ENCODE peak calls at places on chromosomes 16 and 17, in four cellular contexts. J, X, M and S are unnamed samples.
A peak's percentile ranks its signal among the peaks of the same experiment; 100 is the strongest.

GRCh38 chr17:30086896-30087295 is 29.7 kb upstream of the NSRP1 start:
- DNase-seq in J (no peak), X (no peak), M (no peak), S (no peak)

GRCh38 chr16:63614421-63614820 is 1507.4 kb downstream of the CDH11 start:
- DNase-seq in J (no peak), X (no peak), M (no peak), S (no peak)

GRCh38 chr16:1884155-1884760 is 12.3 kb upstream of the MEIOB start:
- DNase-seq in J (no peak), X (no peak), M (no peak), S (no peak)

GRCh38 chr16:14291941-14292825 is 221.1 kb downstream of the MRTFB start:
- DNase-seq in J (no peak), X (no peak), M (no peak), S (no peak)

GRCh38 chr16:49352923-49353322 is 20.7 kb upstream of the C16orf78 start:
- DNase-seq in J (no peak), X (peak; percentile 57), M (no peak), S (no peak)

GRCh38 chr17:47739150-47739549 is 6.1 kb downstream of the TBX21 start:
- DNase-seq in J (no peak), X (no peak), M (no peak), S (peak; percentile 14)

GRCh38 chr17:75843577-75844529 is at the start of gene UNC13D:
- DNase-seq in J (peak; percentile 61), X (no peak), M (no peak), S (no peak)

GRCh38 chr17:18974407-18975149 is 22.6 kb downstream of the SLC5A10 start:
- DNase-seq in J (no peak), X (no peak), M (no peak), S (no peak)

GRCh38 chr17:1861391-1862010 is 31.7 kb downstream of the RPA1 start:
- DNase-seq in J (peak; percentile 50), X (no peak), M (no peak), S (no peak)

GRCh38 chr17:63688396-63689020 is 11.4 kb downstream of the LIMD2 start:
- DNase-seq in J (no peak), X (no peak), M (no peak), S (no peak)

GRCh38 chr16:24539850-24540484 is 601 bp downstream of the RBBP6 start:
- DNase-seq in J (peak; percentile 48), X (peak; percentile 55), M (no peak), S (peak; percentile 35)

GRCh38 chr17:32345953-32346600 is 3.9 kb upstream of the ZNF207 start:
- DNase-seq in J (no peak), X (no peak), M (no peak), S (no peak)

GRCh38 chr16:61195006-61195405 is 841.2 kb downstream of the CDH8 start:
- DNase-seq in J (no peak), X (no peak), M (no peak), S (no peak)

GRCh38 chr17:3845361-3845753 is 689 bp downstream of the NCBP3 start:
- DNase-seq in J (no peak), X (no peak), M (no peak), S (no peak)

GRCh38 chr16:4837733-4838501 is 9.2 kb downstream of the GLYR1 start:
- DNase-seq in J (no peak), X (no peak), M (no peak), S (no peak)

GRCh38 chr16:17527538-17527937 is 56.8 kb upstream of the XYLT1 start:
- DNase-seq in J (no peak), X (no peak), M (no peak), S (no peak)

GRCh38 chr17:38550661-38551060 is 55.1 kb downstream of the SRCIN1 start:
- DNase-seq in J (no peak), X (no peak), M (peak; percentile 35), S (no peak)

GRCh38 chr16:22098538-22099255 is 6.4 kb downstream of the VWA3A start:
- DNase-seq in J (no peak), X (peak; percentile 49), M (no peak), S (no peak)

GRCh38 chr17:671076-671762 is 43.4 kb downstream of the VPS53 start:
- DNase-seq in J (no peak), X (no peak), M (no peak), S (no peak)

GRCh38 chr16:50296807-50297206 is 30.5 kb downstream of the ADCY7 start:
- DNase-seq in J (no peak), X (no peak), M (no peak), S (no peak)

GRCh38 chr17:47895856-47896671 is at the start of gene SP2:
- DNase-seq in J (peak; percentile 100), X (peak; percentile 99), M (peak; percentile 100), S (peak; percentile 95)

GRCh38 chr16:26111900-26112299 is 420.1 kb downstream of the HS3ST4 start:
- DNase-seq in J (no peak), X (peak; percentile 35), M (no peak), S (no peak)

GRCh38 chr17:59763861-59764260 is 56.4 kb downstream of the VMP1 start:
- DNase-seq in J (no peak), X (no peak), M (no peak), S (no peak)

GRCh38 chr16:49556252-49557069 is 182.9 kb downstream of the C16orf78 start:
- DNase-seq in J (no peak), X (peak; percentile 76), M (no peak), S (no peak)

GRCh38 chr16:3059723-3060242 is 5.7 kb upstream of the IL32 start:
- DNase-seq in J (no peak), X (no peak), M (no peak), S (no peak)

GRCh38 chr16:3059041-3059722 is 6.3 kb upstream of the IL32 start:
- DNase-seq in J (peak; percentile 82), X (peak; percentile 93), M (peak; percentile 67), S (peak; percentile 94)

GRCh38 chr16:3056336-3057180 is 8.9 kb upstream of the IL32 start:
- DNase-seq in J (no peak), X (no peak), M (no peak), S (no peak)

GRCh38 chr16:3057181-3058166 is 8.0 kb upstream of the IL32 start:
- DNase-seq in J (no peak), X (no peak), M (no peak), S (no peak)

DNA sequence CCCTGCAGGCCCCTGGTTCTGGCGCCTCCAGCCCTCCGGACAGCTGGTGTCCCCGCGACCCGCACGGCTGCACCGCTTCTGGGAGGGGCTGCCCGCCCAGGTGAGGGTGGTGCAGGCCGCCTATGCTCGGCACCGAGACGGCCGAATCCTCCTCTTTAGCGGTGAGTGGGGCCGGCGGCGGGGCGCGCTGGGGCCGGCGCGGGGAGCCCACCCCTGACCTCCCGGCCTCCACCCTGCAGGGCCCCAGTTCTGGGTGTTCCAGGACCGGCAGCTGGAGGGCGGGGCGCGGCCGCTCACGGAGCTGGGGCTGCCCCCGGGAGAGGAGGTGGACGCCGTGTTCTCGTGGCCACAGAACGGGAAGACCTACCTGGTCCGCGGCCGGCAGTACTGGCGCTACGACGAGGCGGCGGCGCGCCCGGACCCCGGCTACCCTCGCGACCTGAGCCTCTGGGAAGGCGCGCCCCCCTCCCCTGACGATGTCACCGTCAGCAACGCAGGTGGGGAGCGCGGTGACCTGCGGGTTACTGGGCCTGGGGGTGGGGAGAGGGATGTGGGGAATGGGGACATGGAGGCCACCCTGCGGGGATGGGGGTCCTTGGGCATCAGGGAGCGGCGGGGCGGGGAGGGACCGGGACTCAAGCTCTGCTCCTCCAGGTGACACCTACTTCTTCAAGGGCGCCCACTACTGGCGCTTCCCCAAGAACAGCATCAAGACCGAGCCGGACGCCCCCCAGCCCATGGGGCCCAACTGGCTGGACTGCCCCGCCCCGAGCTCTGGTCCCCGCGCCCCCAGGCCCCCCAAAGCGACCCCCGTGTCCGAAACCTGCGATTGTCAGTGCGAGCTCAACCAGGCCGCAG is 7.0 kb upstream of the IL32 start:
- DNase-seq in J (no peak), X (peak; percentile 59), M (no peak), S (peak; percentile 52)
- TF ChIP-seq CTCF in J (no peak), X (no peak), M (no peak), S (no peak)

DNA sequence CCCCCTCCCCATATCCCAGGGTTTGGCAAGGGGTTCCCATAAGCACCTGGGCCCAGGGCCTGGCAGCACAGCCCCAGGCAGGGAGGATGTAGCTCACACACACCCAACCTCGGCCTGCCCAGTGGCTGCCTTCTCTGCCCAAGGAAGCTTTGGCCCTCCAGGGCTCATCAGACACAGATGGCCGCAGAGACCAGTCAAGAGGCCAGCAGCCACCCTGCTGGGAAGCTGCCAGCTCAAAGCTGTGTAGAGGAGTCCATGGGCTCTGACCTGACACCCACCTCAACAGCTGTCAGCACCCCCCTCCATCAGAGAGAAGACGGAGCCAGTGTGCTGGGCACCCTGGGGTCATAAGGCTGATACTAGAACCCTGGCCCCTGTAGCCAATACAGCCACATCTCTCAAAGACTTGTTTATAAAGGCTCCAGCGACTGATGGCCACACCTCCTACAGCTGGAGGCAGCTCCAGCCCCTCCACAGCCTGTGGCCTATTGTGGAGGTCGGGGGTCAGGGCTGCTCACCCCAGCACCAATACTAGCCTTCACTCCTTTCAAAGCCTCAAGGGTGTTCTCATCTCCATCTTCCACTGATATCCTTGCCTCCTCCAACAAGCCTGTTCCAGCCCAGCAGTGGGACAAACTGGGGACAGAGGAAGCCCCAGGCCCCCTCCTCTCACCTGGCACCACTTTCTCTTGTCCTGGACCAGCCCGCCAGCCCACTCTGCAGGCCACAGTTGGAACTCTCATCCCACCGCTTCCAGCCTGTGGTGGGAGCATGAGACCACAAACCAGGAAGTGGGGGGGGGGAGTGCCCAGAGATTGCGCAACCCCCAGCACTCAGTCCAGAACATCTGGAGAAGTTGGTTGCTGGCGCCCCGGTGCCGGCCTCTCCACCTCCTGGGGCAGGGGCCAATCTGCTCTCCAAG is 2.2 kb upstream of the MPG start:
- DNase-seq in J (peak; percentile 79), X (no peak), M (peak; percentile 82), S (peak; percentile 55)
- TF ChIP-seq CTCF in J (no peak), X (peak; percentile 55), M (no peak), S (no peak)

GRCh38 chr17:54888981-54889380 is 11.7 kb upstream of the TOM1L1 start:
- DNase-seq in J (no peak), X (no peak), M (no peak), S (no peak)

GRCh38 chr17:54888254-54888653 is 12.4 kb upstream of the TOM1L1 start:
- DNase-seq in J (no peak), X (no peak), M (no peak), S (no peak)

GRCh38 chr17:54892360-54892759 is 8.3 kb upstream of the TOM1L1 start:
- DNase-seq in J (no peak), X (no peak), M (no peak), S (no peak)

GRCh38 chr17:54887787-54888186 is 12.9 kb upstream of the TOM1L1 start:
- DNase-seq in J (no peak), X (no peak), M (no peak), S (no peak)

GRCh38 chr17:54891176-54891821 is 9.4 kb upstream of the TOM1L1 start:
- DNase-seq in J (no peak), X (peak; percentile 80), M (no peak), S (peak; percentile 39)
- TF ChIP-seq CTCF in J (no peak), X (peak; percentile 44), M (no peak), S (peak; percentile 63)

GRCh38 chr17:17141279-17141678 is 64.9 kb downstream of the PLD6 start:
- DNase-seq in J (no peak), X (no peak), M (no peak), S (no peak)

GRCh38 chr17:17142556-17142955 is 63.6 kb downstream of the PLD6 start:
- DNase-seq in J (no peak), X (no peak), M (no peak), S (no peak)

GRCh38 chr17:17139972-17140589 is 66.1 kb downstream of the PLD6 start:
- DNase-seq in J (no peak), X (no peak), M (no peak), S (no peak)

GRCh38 chr17:17141860-17142552 is 64.1 kb downstream of the PLD6 start:
- DNase-seq in J (no peak), X (peak; percentile 69), M (no peak), S (peak; percentile 63)

GRCh38 chr17:17140590-17140980 is 65.5 kb downstream of the PLD6 start:
- DNase-seq in J (no peak), X (no peak), M (no peak), S (no peak)
- TF ChIP-seq CTCF in J (no peak), X (peak; percentile 23), M (no peak), S (no peak)